ENCODE peak calls at places on chromosomes 3 and 15, in six cellular contexts. S, A, X, F, V and L are unnamed samples.

GRCh38 chr3:183178833-183179549 is 16.5 kb upstream of the LAMP3 start:
- DNase-seq in A (peak), F (no peak), S (no peak), V (no peak), X (no peak), L (no peak)

GRCh38 chr15:51129513-51130197 is 34.9 kb upstream of the TNFAIP8L3 start:
- DNase-seq in V (no peak), S (no peak), X (no peak), A (peak), F (no peak), L (no peak)

GRCh38 chr3:36418296-36418695 is 38.0 kb downstream of the STAC start:
- DNase-seq in A (no peak), S (no peak), X (no peak), F (no peak), V (no peak), L (no peak)

GRCh38 chr15:74957301-74958035 is 896 bp upstream of the RPP25 start:
- DNase-seq in X (no peak), F (no peak), V (peak), S (no peak), A (peak), L (no peak)

GRCh38 chr3:32973982-32974381 is 22.5 kb downstream of the CCR4 start:
- DNase-seq in A (no peak), S (no peak), V (no peak), F (no peak), X (no peak), L (no peak)

GRCh38 chr3:82087958-82088357 is 326.5 kb upstream of the GBE1 start:
- DNase-seq in V (no peak), S (no peak), X (no peak), F (no peak), A (no peak), L (no peak)

GRCh38 chr3:12785096-12785495 is 11.4 kb upstream of the CAND2 start:
- DNase-seq in V (no peak), F (no peak), A (no peak), X (no peak), S (no peak), L (no peak)

GRCh38 chr3:78823859-78824258 is 943.9 kb downstream of the ROBO1 start:
- DNase-seq in X (no peak), F (no peak), A (no peak), S (no peak), V (no peak), L (no peak)

GRCh38 chr3:72336821-72337479 is 511.3 kb downstream of the SHQ1 start:
- DNase-seq in A (peak), F (peak), V (peak), S (no peak), X (no peak), L (no peak)

GRCh38 chr3:124984754-124985153 is 50.2 kb upstream of the MUC13 start:
- DNase-seq in X (no peak), F (no peak), S (no peak), V (no peak), A (no peak), L (no peak)

GRCh38 chr15:41870689-41871081 is 23.2 kb downstream of the SPTBN5 start:
- DNase-seq in S (no peak), F (no peak), A (no peak), V (no peak), X (no peak), L (no peak)

GRCh38 chr3:179933872-179934271 is 102.9 kb downstream of the PEX5L start:
- DNase-seq in V (no peak), A (no peak), F (no peak), S (no peak), X (no peak), L (no peak)

GRCh38 chr3:104458657-104459056 is 908.1 kb upstream of the ALCAM start:
- DNase-seq in F (no peak), V (no peak), X (no peak), S (no peak), A (no peak), L (no peak)

GRCh38 chr15:42133892-42134502 is 22.4 kb downstream of the PLA2G4F start:
- DNase-seq in S (peak), V (peak), X (no peak), F (peak), A (peak), L (peak)

GRCh38 chr15:94298359-94298758 is 67.0 kb downstream of the MCTP2 start:
- DNase-seq in X (no peak), V (no peak), A (no peak), F (no peak), S (no peak), L (no peak)

GRCh38 chr3:33438284-33438668 is 1.9 kb downstream of the UBP1 start:
- DNase-seq in X (no peak), V (no peak), A (no peak), S (no peak), F (no peak), L (no peak)

GRCh38 chr15:32908135-32908801 is 190.5 kb downstream of the GREM1 start:
- DNase-seq in S (no peak), F (no peak), X (no peak), A (peak), V (no peak), L (no peak)

GRCh38 chr3:133792171-133792763 is 13.3 kb upstream of the SRPRB start:
- DNase-seq in X (no peak), A (no peak), S (peak), F (no peak), V (no peak), L (no peak)

GRCh38 chr3:195159117-195159818 is 111.7 kb downstream of the XXYLT1 start:
- DNase-seq in X (no peak), A (no peak), F (no peak), S (no peak), V (no peak), L (no peak)

GRCh38 chr15:86624261-86625036 is 544.8 kb downstream of the AGBL1 start:
- DNase-seq in S (no peak), F (no peak), V (peak), A (peak), X (no peak), L (no peak)

GRCh38 chr3:193391902-193392301 is 13.3 kb upstream of the ATP13A5 start:
- DNase-seq in A (no peak), F (no peak), S (no peak), X (no peak), V (no peak), L (no peak)

GRCh38 chr3:31776016-31776415 is 205.0 kb downstream of the OSBPL10 start:
- DNase-seq in S (no peak), A (no peak), X (no peak), V (no peak), F (no peak), L (no peak)

GRCh38 chr15:32959077-32959476 is 235.4 kb downstream of the FMN1 start:
- DNase-seq in X (no peak), V (no peak), S (no peak), A (no peak), F (no peak), L (no peak)

GRCh38 chr3:139427283-139428060 is 38.0 kb upstream of the COPB2 start:
- DNase-seq in F (no peak), S (peak), A (no peak), V (no peak), X (peak), L (no peak)

DNA sequence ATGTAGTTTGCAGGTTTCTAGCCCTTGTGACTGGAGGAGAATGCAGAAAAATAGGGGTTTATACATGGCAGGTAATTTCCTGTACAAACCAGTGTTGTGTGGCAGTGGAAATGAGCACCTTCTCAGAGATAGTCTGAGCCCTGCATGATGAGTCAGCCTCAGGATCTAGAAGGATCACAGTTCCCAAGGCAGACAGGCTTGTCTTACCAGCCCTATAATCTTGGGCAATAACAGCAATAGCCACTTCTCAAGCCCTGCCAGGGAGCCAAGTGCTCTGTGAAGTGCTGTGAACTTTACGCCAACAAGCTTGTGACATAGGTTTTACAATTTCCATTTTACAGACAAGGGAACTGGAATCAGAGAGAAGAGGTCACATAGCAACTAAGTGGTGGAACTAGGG is 89.4 kb downstream of the CD47 start:
- DNase-seq in F (no peak), A (peak), V (no peak), S (no peak), X (no peak), L (no peak)
- TF ChIP-seq POLR2AphosphoS5 in F (peak), A (peak), V (no peak), S (no peak), X (no peak), L (no peak)

GRCh38 chr3:147939425-147940196 is 530.4 kb downstream of the ZIC1 start:
- DNase-seq in A (no peak), F (no peak), X (no peak), S (no peak), V (no peak), L (no peak)

GRCh38 chr3:147940400-147940799 is 531.2 kb downstream of the ZIC1 start:
- DNase-seq in X (no peak), A (no peak), V (no peak), S (no peak), F (no peak), L (no peak)

GRCh38 chr3:147934316-147935188 is 525.4 kb downstream of the ZIC1 start:
- DNase-seq in V (no peak), X (no peak), A (no peak), S (no peak), F (no peak), L (no peak)

GRCh38 chr3:147937891-147938290 is 528.7 kb downstream of the ZIC1 start:
- DNase-seq in X (no peak), F (no peak), V (no peak), S (no peak), A (no peak), L (no peak)

GRCh38 chr3:147937341-147937740 is 528.2 kb downstream of the ZIC1 start:
- DNase-seq in S (no peak), V (no peak), X (no peak), F (no peak), A (no peak), L (no peak)
- TF ChIP-seq POLR2AphosphoS5 in S (no peak), V (no peak), X (no peak), F (no peak), A (no peak), L (no peak)

GRCh38 chr3:97984061-97984460 is 11.8 kb upstream of the RIOX2 start:
- DNase-seq in A (no peak), S (no peak), X (no peak), F (no peak), V (no peak), L (no peak)

GRCh38 chr3:97979610-97980009 is 7.4 kb upstream of the RIOX2 start:
- DNase-seq in S (no peak), A (no peak), V (no peak), X (no peak), F (no peak), L (no peak)

DNA sequence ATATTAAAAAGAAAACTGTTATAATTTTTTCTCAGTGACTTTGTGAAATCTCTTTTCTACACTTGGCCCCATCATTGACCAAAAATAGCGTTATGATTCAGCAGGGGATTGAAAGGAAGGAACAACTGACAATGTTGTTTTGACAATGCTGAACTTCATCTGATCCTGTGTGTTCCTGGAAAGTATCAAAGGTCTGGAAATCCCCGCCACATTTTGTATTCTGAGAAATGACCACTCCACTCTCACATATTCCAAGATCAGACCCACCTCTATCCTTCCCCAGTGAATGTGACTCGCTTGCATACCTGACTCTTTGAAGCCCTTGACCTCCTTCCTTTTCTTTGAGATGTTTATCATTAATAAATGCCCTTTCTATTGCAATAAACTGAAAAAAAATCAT is 9.7 kb upstream of the RIOX2 start:
- DNase-seq in A (no peak), X (no peak), S (no peak), F (no peak), V (no peak), L (no peak)
- TF ChIP-seq POLR2AphosphoS5 in A (no peak), X (no peak), S (no peak), F (no peak), V (peak), L (peak)

DNA sequence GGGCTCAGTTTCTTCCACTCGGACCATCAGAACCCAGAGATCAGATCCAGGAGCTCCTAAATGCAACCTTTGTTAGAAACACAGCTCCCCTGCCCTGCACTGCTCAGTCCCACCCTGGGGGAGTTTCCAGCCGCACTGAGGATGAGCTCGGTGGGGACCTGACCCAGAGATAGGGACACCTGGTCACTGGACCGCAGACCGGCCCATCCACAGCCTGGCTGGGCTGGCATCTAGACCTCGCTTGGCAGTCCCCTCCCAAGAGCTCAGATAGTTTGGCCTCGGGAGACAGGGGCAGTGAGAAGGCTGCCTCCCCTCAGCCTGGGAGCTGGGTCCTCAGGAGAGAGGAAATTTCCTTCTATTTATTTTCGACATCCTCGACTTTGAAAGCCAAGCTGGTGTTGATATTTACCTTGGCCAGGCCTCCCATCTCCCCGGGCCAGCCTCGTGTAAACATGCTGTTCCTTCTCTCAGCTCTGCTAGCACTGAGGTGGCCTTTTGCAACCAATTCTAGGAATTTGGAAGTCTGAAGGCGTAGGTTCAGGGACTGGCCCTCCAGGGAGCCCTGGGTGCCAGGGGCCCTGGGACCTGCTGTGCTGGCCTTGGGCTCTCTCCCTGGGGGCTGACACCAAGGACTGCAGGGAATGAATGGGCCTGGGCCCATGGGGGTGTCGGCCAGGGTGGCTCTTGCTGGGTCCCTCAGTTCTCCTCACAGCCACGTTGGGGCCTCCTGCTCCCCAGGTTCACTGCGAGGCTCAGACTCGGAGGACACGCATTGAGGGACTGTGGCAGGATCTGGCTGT is 90.1 kb downstream of the VGLL4 start:
- DNase-seq in X (no peak), V (peak), S (no peak), A (no peak), F (no peak), L (no peak)
- TF ChIP-seq POLR2AphosphoS5 in X (no peak), V (no peak), S (no peak), A (peak), F (peak), L (peak)

GRCh38 chr15:57146394-57147140 is 228.1 kb downstream of the TCF12 start:
- DNase-seq in F (no peak), V (no peak), A (no peak), X (peak), S (peak), L (no peak)

GRCh38 chr15:57149196-57149595 is 227.1 kb upstream of the CGNL1 start:
- DNase-seq in F (no peak), V (no peak), X (no peak), A (no peak), S (no peak), L (no peak)

GRCh38 chr15:57148236-57148635 is 228.1 kb upstream of the CGNL1 start:
- DNase-seq in F (no peak), X (no peak), V (no peak), S (no peak), A (no peak), L (no peak)

GRCh38 chr15:57143511-57144078 is 225.2 kb downstream of the TCF12 start:
- DNase-seq in A (no peak), S (no peak), F (no peak), X (no peak), V (no peak), L (no peak)

GRCh38 chr15:57144448-57144847 is 226.0 kb downstream of the TCF12 start:
- DNase-seq in S (no peak), F (no peak), V (no peak), X (no peak), A (no peak), L (no peak)
- TF ChIP-seq POLR2AphosphoS5 in S (no peak), F (no peak), V (no peak), X (no peak), A (no peak), L (no peak)

GRCh38 chr3:137205394-137206060 is 247.7 kb downstream of the IL20RB start:
- DNase-seq in V (no peak), S (no peak), X (no peak), F (no peak), A (no peak), L (no peak)
- TF ChIP-seq POLR2AphosphoS5 in V (no peak), S (no peak), X (no peak), F (no peak), A (no peak), L (no peak)

DNA sequence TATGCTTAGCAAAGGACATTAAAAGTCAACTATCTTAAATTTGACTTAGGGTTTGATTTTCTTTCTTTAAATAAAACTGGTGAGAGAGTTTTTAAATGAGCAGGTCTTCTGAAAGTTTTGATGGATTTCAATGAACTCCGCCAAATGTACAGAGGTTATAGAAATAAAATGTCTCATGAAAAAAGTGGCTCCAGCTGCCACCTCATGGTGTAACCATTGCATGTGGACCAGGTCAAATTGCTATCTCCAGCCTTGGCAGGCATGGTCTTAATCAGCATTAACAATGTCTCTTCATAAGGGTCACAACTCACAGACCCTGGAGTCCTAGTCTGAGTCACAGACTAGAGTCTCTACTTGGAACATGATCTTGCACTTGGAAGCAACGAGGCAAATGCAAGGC is 182.3 kb downstream of the ADAMTS17 start:
- DNase-seq in F (no peak), A (no peak), X (no peak), S (no peak), V (no peak), L (no peak)
- TF ChIP-seq POLR2AphosphoS5 in F (no peak), A (no peak), X (no peak), S (no peak), V (no peak), L (no peak)

GRCh38 chr15:71411538-71412482 is 296.5 kb downstream of the THSD4 start:
- DNase-seq in S (no peak), X (no peak), V (no peak), A (peak), F (no peak), L (no peak)
- TF ChIP-seq POLR2AphosphoS5 in S (no peak), X (no peak), V (no peak), A (peak), F (no peak), L (no peak)

GRCh38 chr3:52253314-52254260 is 8.0 kb downstream of the PPM1M start:
- DNase-seq in S (no peak), A (peak), V (no peak), X (no peak), F (no peak), L (no peak)
- TF ChIP-seq POLR2AphosphoS5 in S (no peak), A (peak), V (no peak), X (peak), F (no peak), L (no peak)